ENCODE peak calls at places on chromosomes 7 and 10, in five cellular contexts. One of them, this sample, is unnamed.

GRCh38 chr7:134742688-134743350 is 36.6 kb upstream of the CALD1 start:
- DNase-seq in transverse colon: peak; percentile 35
- DNase-seq in nephron progenitor cell: no peak
- DNase-seq in right lobe of liver: no peak
- DNase-seq in neural crest cell: no peak
- DNase-seq in this sample: no peak

GRCh38 chr7:99195867-99196266 is 12.0 kb downstream of the KPNA7 start:
- DNase-seq in transverse colon: no peak
- DNase-seq in nephron progenitor cell: no peak
- DNase-seq in right lobe of liver: no peak
- DNase-seq in neural crest cell: no peak
- DNase-seq in this sample: no peak

GRCh38 chr10:45599646-45600045 is 72.9 kb downstream of the ZFAND4 start:
- DNase-seq in transverse colon: no peak
- DNase-seq in nephron progenitor cell: no peak
- DNase-seq in right lobe of liver: no peak
- DNase-seq in neural crest cell: no peak
- DNase-seq in this sample: no peak

GRCh38 chr7:117871778-117872538 is 1.3 kb downstream of the CTTNBP2 start:
- DNase-seq in transverse colon: no peak
- DNase-seq in nephron progenitor cell: peak; percentile 51
- DNase-seq in right lobe of liver: peak; percentile 53
- DNase-seq in neural crest cell: peak; percentile 7
- DNase-seq in this sample: no peak

GRCh38 chr7:153696242-153696641 is 356.0 kb upstream of the DPP6 start:
- DNase-seq in transverse colon: no peak
- DNase-seq in nephron progenitor cell: no peak
- DNase-seq in right lobe of liver: no peak
- DNase-seq in neural crest cell: no peak
- DNase-seq in this sample: no peak

GRCh38 chr7:78063758-78064157 is 265.2 kb downstream of the PHTF2 start:
- DNase-seq in transverse colon: no peak
- DNase-seq in nephron progenitor cell: no peak
- DNase-seq in right lobe of liver: no peak
- DNase-seq in neural crest cell: no peak
- DNase-seq in this sample: no peak

GRCh38 chr7:155824195-155824915 is 12.1 kb upstream of the SHH start:
- DNase-seq in transverse colon: peak; percentile 87
- DNase-seq in nephron progenitor cell: no peak
- DNase-seq in right lobe of liver: no peak
- DNase-seq in neural crest cell: no peak
- DNase-seq in this sample: no peak

GRCh38 chr10:35794703-35795102 is 152.6 kb upstream of the FZD8 start:
- DNase-seq in transverse colon: no peak
- DNase-seq in nephron progenitor cell: no peak
- DNase-seq in right lobe of liver: no peak
- DNase-seq in neural crest cell: no peak
- DNase-seq in this sample: no peak

GRCh38 chr7:122027058-122027457 is 117.0 kb downstream of the AASS start:
- DNase-seq in transverse colon: no peak
- DNase-seq in nephron progenitor cell: no peak
- DNase-seq in right lobe of liver: no peak
- DNase-seq in neural crest cell: no peak
- DNase-seq in this sample: no peak

GRCh38 chr10:121494296-121494695 is 103.9 kb downstream of the FGFR2 start:
- DNase-seq in transverse colon: no peak
- DNase-seq in nephron progenitor cell: no peak
- DNase-seq in right lobe of liver: no peak
- DNase-seq in neural crest cell: no peak
- DNase-seq in this sample: no peak

GRCh38 chr10:73234695-73235094 is 12.4 kb downstream of the DNAJC9 start:
- DNase-seq in transverse colon: no peak
- DNase-seq in nephron progenitor cell: no peak
- DNase-seq in right lobe of liver: no peak
- DNase-seq in neural crest cell: no peak
- DNase-seq in this sample: no peak

GRCh38 chr7:128841961-128842673 is 11.9 kb downstream of the FLNC start:
- DNase-seq in transverse colon: peak; percentile 53
- DNase-seq in nephron progenitor cell: peak; percentile 65
- DNase-seq in right lobe of liver: peak; percentile 55
- DNase-seq in neural crest cell: no peak
- DNase-seq in this sample: no peak

GRCh38 chr10:78286186-78286585 is 252.5 kb downstream of the RPS24 start:
- DNase-seq in transverse colon: no peak
- DNase-seq in nephron progenitor cell: peak; percentile 33
- DNase-seq in right lobe of liver: no peak
- DNase-seq in neural crest cell: no peak
- DNase-seq in this sample: no peak

GRCh38 chr10:43336641-43337318 is 34.7 kb upstream of the FXYD4 start:
- DNase-seq in transverse colon: no peak
- DNase-seq in nephron progenitor cell: no peak
- DNase-seq in right lobe of liver: no peak
- DNase-seq in neural crest cell: no peak
- DNase-seq in this sample: no peak

GRCh38 chr7:100921039-100921438 is 25.4 kb upstream of the ACHE start:
- DNase-seq in transverse colon: no peak
- DNase-seq in nephron progenitor cell: no peak
- DNase-seq in right lobe of liver: no peak
- DNase-seq in neural crest cell: no peak
- DNase-seq in this sample: no peak

GRCh38 chr10:119575506-119575905 is 21.3 kb downstream of the TIAL1 start:
- DNase-seq in transverse colon: no peak
- DNase-seq in nephron progenitor cell: no peak
- DNase-seq in right lobe of liver: no peak
- DNase-seq in neural crest cell: no peak
- DNase-seq in this sample: no peak

GRCh38 chr10:42635098-42635497 is 3.3 kb downstream of the ZNF33B start:
- DNase-seq in transverse colon: no peak
- DNase-seq in nephron progenitor cell: no peak
- DNase-seq in right lobe of liver: no peak
- DNase-seq in neural crest cell: no peak
- DNase-seq in this sample: no peak

GRCh38 chr7:52920977-52921376 is 114.5 kb upstream of the POM121L12 start:
- DNase-seq in transverse colon: no peak
- DNase-seq in nephron progenitor cell: no peak
- DNase-seq in right lobe of liver: no peak
- DNase-seq in neural crest cell: no peak
- DNase-seq in this sample: no peak

GRCh38 chr7:52925332-52925731 is 110.1 kb upstream of the POM121L12 start:
- DNase-seq in transverse colon: no peak
- DNase-seq in nephron progenitor cell: no peak
- DNase-seq in right lobe of liver: no peak
- DNase-seq in neural crest cell: no peak
- DNase-seq in this sample: no peak
- TF ChIP-seq CTCF in transverse colon: no peak
- TF ChIP-seq CTCF in nephron progenitor cell: no peak
- TF ChIP-seq CTCF in right lobe of liver: no peak
- TF ChIP-seq CTCF in neural crest cell: no peak
- TF ChIP-seq CTCF in this sample: no peak

GRCh38 chr10:1687606-1688005 is 49.7 kb downstream of the ADARB2 start:
- DNase-seq in transverse colon: no peak
- DNase-seq in nephron progenitor cell: no peak
- DNase-seq in right lobe of liver: no peak
- DNase-seq in neural crest cell: no peak
- DNase-seq in this sample: no peak
- TF ChIP-seq CTCF in transverse colon: no peak
- TF ChIP-seq CTCF in nephron progenitor cell: no peak
- TF ChIP-seq CTCF in right lobe of liver: no peak
- TF ChIP-seq CTCF in neural crest cell: no peak
- TF ChIP-seq CTCF in this sample: no peak

DNA sequence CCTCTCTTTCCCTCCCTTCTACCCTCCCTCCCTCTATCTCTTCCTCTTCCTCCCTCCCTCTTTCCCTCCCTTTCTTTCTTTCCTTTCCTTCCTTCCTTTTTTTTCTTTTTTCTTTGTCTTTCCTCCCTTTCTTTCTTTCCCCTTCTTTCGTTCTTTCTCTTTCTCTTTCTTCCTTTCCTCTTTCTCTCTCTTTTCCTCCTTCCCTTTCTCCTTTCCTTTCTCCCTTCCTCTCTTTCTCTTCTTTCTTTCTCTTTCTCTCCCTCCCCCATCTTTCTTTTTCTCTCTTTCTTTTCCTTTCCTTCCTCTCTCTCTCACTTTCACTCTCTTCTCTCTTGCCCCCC is 7.4 kb downstream of the CLDN3 start:
- DNase-seq in transverse colon: no peak
- DNase-seq in nephron progenitor cell: no peak
- DNase-seq in right lobe of liver: no peak
- DNase-seq in neural crest cell: no peak
- DNase-seq in this sample: no peak
- TF ChIP-seq CTCF in transverse colon: no peak
- TF ChIP-seq CTCF in nephron progenitor cell: no peak
- TF ChIP-seq CTCF in right lobe of liver: no peak
- TF ChIP-seq CTCF in neural crest cell: no peak
- TF ChIP-seq CTCF in this sample: no peak

GRCh38 chr7:105835441-105835840 is 41.0 kb downstream of the ATXN7L1 start:
- DNase-seq in transverse colon: no peak
- DNase-seq in nephron progenitor cell: no peak
- DNase-seq in right lobe of liver: no peak
- DNase-seq in neural crest cell: no peak
- DNase-seq in this sample: no peak

GRCh38 chr7:105829681-105830322 is 46.6 kb downstream of the ATXN7L1 start:
- DNase-seq in transverse colon: no peak
- DNase-seq in nephron progenitor cell: no peak
- DNase-seq in right lobe of liver: no peak
- DNase-seq in neural crest cell: no peak
- DNase-seq in this sample: no peak

GRCh38 chr7:105828141-105828540 is 48.3 kb downstream of the ATXN7L1 start:
- DNase-seq in transverse colon: no peak
- DNase-seq in nephron progenitor cell: no peak
- DNase-seq in right lobe of liver: no peak
- DNase-seq in neural crest cell: no peak
- DNase-seq in this sample: no peak

GRCh38 chr7:105830405-105831218 is 45.8 kb downstream of the ATXN7L1 start:
- DNase-seq in transverse colon: no peak
- DNase-seq in nephron progenitor cell: no peak
- DNase-seq in right lobe of liver: no peak
- DNase-seq in neural crest cell: no peak
- DNase-seq in this sample: no peak

GRCh38 chr7:105831824-105832535 is 44.4 kb downstream of the ATXN7L1 start:
- DNase-seq in transverse colon: no peak
- DNase-seq in nephron progenitor cell: no peak
- DNase-seq in right lobe of liver: no peak
- DNase-seq in neural crest cell: no peak
- DNase-seq in this sample: no peak
- TF ChIP-seq CTCF in transverse colon: no peak
- TF ChIP-seq CTCF in nephron progenitor cell: no peak
- TF ChIP-seq CTCF in right lobe of liver: no peak
- TF ChIP-seq CTCF in neural crest cell: no peak
- TF ChIP-seq CTCF in this sample: no peak

GRCh38 chr7:151631149-151631967 is 111.7 kb upstream of the RHEB start:
- DNase-seq in transverse colon: no peak
- DNase-seq in nephron progenitor cell: no peak
- DNase-seq in right lobe of liver: no peak
- DNase-seq in neural crest cell: no peak
- DNase-seq in this sample: no peak
- TF ChIP-seq CTCF in transverse colon: no peak
- TF ChIP-seq CTCF in nephron progenitor cell: no peak
- TF ChIP-seq CTCF in right lobe of liver: no peak
- TF ChIP-seq CTCF in neural crest cell: peak; percentile 36
- TF ChIP-seq CTCF in this sample: no peak

GRCh38 chr7:17009007-17009719 is 127.4 kb upstream of the AGR3 start:
- DNase-seq in transverse colon: no peak
- DNase-seq in nephron progenitor cell: no peak
- DNase-seq in right lobe of liver: no peak
- DNase-seq in neural crest cell: no peak
- DNase-seq in this sample: peak; percentile 48
- TF ChIP-seq CTCF in transverse colon: peak; percentile 33
- TF ChIP-seq CTCF in nephron progenitor cell: no peak
- TF ChIP-seq CTCF in right lobe of liver: peak; percentile 49
- TF ChIP-seq CTCF in neural crest cell: no peak
- TF ChIP-seq CTCF in this sample: peak; percentile 50